ENCODE peak calls at places on chromosomes 4 and X, in eight cellular contexts. C is right cardiac atrium; W is prostate gland; P is GM23248; V is SJSA1; B is lung; A is OCI-LY7; L is CD8-positive, alpha-beta memory T cell. K is an unnamed sample. For H3K4me1, the result is how much of the 10 kb centered on the place peaks cover.

GRCh38 chr4:177282284-177282683 is 27.4 kb upstream of the NEIL3 start:
- DNase-seq in L (no peak), W (no peak), B (no peak), P (no peak), C (no peak), V (no peak), A (no peak), K (no peak)

GRCh38 chrX:112043997-112044396 is 38.6 kb downstream of the TRPC5 start:
- DNase-seq in W (no peak), C (no peak), L (no peak), P (peak), B (no peak), V (no peak), A (peak), K (no peak)

GRCh38 chrX:22999696-23000223 is at the start of gene DDX53:
- DNase-seq in B (no peak), A (no peak), V (no peak), P (no peak), W (no peak), L (no peak), C (no peak), K (no peak)

GRCh38 chr4:150890246-150890645 is 124.8 kb downstream of the LRBA start:
- DNase-seq in V (no peak), L (no peak), C (no peak), B (no peak), W (no peak), A (no peak), P (no peak), K (no peak)

GRCh38 chrX:39242187-39242586 is 440.9 kb downstream of the MID1IP1 start:
- DNase-seq in B (no peak), L (no peak), V (no peak), P (peak), A (peak), W (peak), C (no peak), K (no peak)

GRCh38 chr4:82733636-82734035 is 65.0 kb downstream of the SCD5 start:
- DNase-seq in L (no peak), W (no peak), A (no peak), C (no peak), B (no peak), P (peak), V (no peak), K (no peak)

GRCh38 chr4:167183036-167183435 is 51.3 kb downstream of the SPOCK3 start:
- DNase-seq in W (no peak), A (no peak), C (no peak), L (no peak), B (no peak), V (no peak), P (no peak), K (no peak)

GRCh38 chrX:76434103-76434741 is 6.7 kb downstream of the MAGEE1 start:
- DNase-seq in P (no peak), V (no peak), B (no peak), A (no peak), L (no peak), C (no peak), W (no peak), K (no peak)

GRCh38 chr4:48470135-48470534 is 13.0 kb upstream of the SLC10A4 start:
- DNase-seq in V (no peak), P (no peak), A (no peak), B (no peak), C (no peak), L (no peak), W (no peak), K (no peak)

GRCh38 chrX:154513662-154514204 is 2.3 kb downstream of the FAM3A start:
- DNase-seq in W (no peak), V (no peak), C (no peak), B (no peak), P (no peak), L (no peak), A (no peak), K (no peak)

GRCh38 chrX:78024349-78025108 is 55.1 kb upstream of the PGAM4 start:
- DNase-seq in L (no peak), W (no peak), B (peak), P (peak), V (peak), A (peak), C (peak), K (peak)

GRCh38 chr4:66741081-66741480 is 804.2 kb downstream of the CENPC start:
- DNase-seq in V (no peak), A (no peak), P (no peak), W (no peak), B (no peak), L (no peak), C (no peak), K (no peak)

GRCh38 chr4:186201535-186202230 is 10.3 kb downstream of the CYP4V2 start:
- DNase-seq in P (peak), B (no peak), L (peak), V (peak), A (peak), W (no peak), C (no peak), K (peak)

GRCh38 chrX:25548806-25549205 is 533.0 kb upstream of the ARX start:
- DNase-seq in V (no peak), L (no peak), C (no peak), B (no peak), P (no peak), W (no peak), A (no peak), K (no peak)

GRCh38 chr4:118842055-118842454 is 6.1 kb upstream of the SEC24D start:
- DNase-seq in W (no peak), B (no peak), V (no peak), P (peak), C (no peak), A (no peak), L (no peak), K (no peak)

GRCh38 chr4:6772223-6772928 is 10.2 kb upstream of the KIAA0232 start:
- DNase-seq in P (peak), A (no peak), L (no peak), C (no peak), V (no peak), B (no peak), W (peak), K (no peak)

GRCh38 chr4:79650794-79651431 is 242.9 kb upstream of the GK2 start:
- DNase-seq in P (peak), C (no peak), B (no peak), V (no peak), W (no peak), L (no peak), A (no peak), K (no peak)

GRCh38 chr4:27412617-27413016 is 552.0 kb downstream of the STIM2 start:
- DNase-seq in B (no peak), V (no peak), L (no peak), A (no peak), C (no peak), P (no peak), W (no peak), K (no peak)

GRCh38 chrX:82765806-82766205 is 742.3 kb upstream of the POU3F4 start:
- DNase-seq in B (no peak), A (no peak), C (no peak), P (no peak), L (no peak), W (peak), V (no peak), K (no peak)

GRCh38 chr4:39030726-39031125 is 1.5 kb downstream of the TMEM156 start:
- DNase-seq in W (no peak), V (no peak), C (no peak), B (no peak), L (no peak), A (no peak), P (peak), K (no peak)
- H3K4me3 ChIP-seq in W (no peak), V (peak), C (no peak), B (no peak), L (peak), A (peak), P (no peak), K (peak)

GRCh38 chrX:16870861-16871584 is 861 bp upstream of the RBBP7 start:
- DNase-seq in C (peak), L (no peak), V (peak), W (peak), A (peak), P (peak), B (no peak), K (no peak)

GRCh38 chrX:16870095-16870860 is at the start of gene RBBP7:
- DNase-seq in A (peak), P (peak), W (peak), L (peak), V (peak), C (peak), B (peak), K (peak)

GRCh38 chrX:16874458-16875095 is 4.4 kb upstream of the RBBP7 start:
- DNase-seq in C (no peak), V (no peak), P (no peak), W (no peak), L (no peak), A (no peak), B (no peak), K (no peak)

GRCh38 chrX:16869393-16870094 is 618 bp downstream of the RBBP7 start:
- DNase-seq in C (no peak), W (peak), P (peak), V (peak), A (peak), L (peak), B (no peak), K (peak)

GRCh38 chrX:16873106-16873505 is 2.9 kb upstream of the RBBP7 start:
- DNase-seq in C (no peak), A (peak), L (no peak), W (no peak), V (no peak), B (no peak), P (no peak), K (no peak)
- H3K27ac ChIP-seq in C (no peak), A (peak), L (no peak), W (no peak), V (no peak), B (no peak), P (no peak), K (no peak)

DNA sequence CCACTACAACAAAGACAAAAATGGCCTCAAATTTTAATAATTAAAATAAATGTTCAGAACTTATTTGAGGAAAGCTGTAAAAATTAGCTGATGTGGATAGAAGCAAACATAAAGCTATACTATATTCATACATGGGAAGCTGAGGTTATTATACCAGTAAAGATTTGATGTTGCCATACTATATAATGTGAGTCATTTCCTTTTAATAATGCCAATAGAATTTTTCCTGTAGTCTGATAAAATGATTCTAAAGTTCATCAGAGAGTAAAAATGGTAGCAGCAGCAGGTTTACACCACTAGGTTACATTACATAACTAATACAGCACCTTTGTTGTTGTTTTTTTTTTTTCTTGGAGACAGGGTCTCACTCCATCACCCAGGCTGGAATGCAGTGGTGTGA is 45.5 kb upstream of the CYP2U1 start:
- DNase-seq in A (no peak), P (no peak), V (no peak), W (no peak), L (no peak), B (no peak), C (no peak), K (no peak)
- H3K4me1 ChIP-seq in A (under half), P (under half), V (under half), W (under half), L (under half), B (under half), C (under half), K (under half)

GRCh38 chr4:146472404-146472803 is 49.3 kb downstream of the SLC10A7 start:
- DNase-seq in P (no peak), W (no peak), B (no peak), V (no peak), A (no peak), L (no peak), C (no peak), K (no peak)

GRCh38 chr4:146482788-146483187 is 39.0 kb downstream of the SLC10A7 start:
- DNase-seq in V (no peak), L (no peak), W (no peak), P (no peak), A (no peak), C (no peak), B (no peak), K (no peak)

GRCh38 chr4:146477054-146477453 is 44.7 kb downstream of the SLC10A7 start:
- DNase-seq in W (no peak), B (no peak), P (peak), C (no peak), A (no peak), L (no peak), V (no peak), K (no peak)

GRCh38 chr4:146481246-146481645 is 40.5 kb downstream of the SLC10A7 start:
- DNase-seq in P (no peak), C (no peak), A (no peak), V (no peak), L (no peak), B (no peak), W (no peak), K (no peak)

GRCh38 chr4:146478009-146478408 is 43.7 kb downstream of the SLC10A7 start:
- DNase-seq in W (no peak), L (no peak), V (no peak), P (no peak), A (no peak), B (no peak), C (no peak), K (no peak)
- H3K4me3 ChIP-seq in W (no peak), L (no peak), V (no peak), P (no peak), A (no peak), B (no peak), C (no peak), K (no peak)

DNA sequence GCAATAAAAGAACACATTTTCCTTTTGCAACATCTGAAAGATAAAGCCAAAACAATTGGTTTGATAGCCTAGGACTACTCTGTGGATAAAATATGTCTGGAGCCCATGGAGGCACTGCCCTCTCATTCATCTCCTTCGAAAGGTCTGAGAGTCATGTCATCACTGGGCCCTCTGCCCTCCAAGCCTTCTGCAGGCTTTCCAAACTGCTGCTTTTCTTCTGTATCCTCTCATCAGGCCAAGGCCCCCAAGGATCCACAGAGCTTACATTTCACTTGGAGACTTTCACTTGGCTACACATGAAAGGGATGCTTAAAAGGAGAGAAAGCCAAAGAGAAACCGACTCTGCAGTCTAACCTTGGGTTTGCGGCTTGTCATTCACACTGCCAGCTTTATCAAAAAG is 109.9 kb downstream of the SH3RF1 start:
- DNase-seq in C (peak), W (no peak), L (no peak), V (no peak), P (peak), B (no peak), A (no peak), K (no peak)
- H3K27ac ChIP-seq in C (no peak), W (no peak), L (no peak), V (no peak), P (peak), B (no peak), A (no peak), K (no peak)

DNA sequence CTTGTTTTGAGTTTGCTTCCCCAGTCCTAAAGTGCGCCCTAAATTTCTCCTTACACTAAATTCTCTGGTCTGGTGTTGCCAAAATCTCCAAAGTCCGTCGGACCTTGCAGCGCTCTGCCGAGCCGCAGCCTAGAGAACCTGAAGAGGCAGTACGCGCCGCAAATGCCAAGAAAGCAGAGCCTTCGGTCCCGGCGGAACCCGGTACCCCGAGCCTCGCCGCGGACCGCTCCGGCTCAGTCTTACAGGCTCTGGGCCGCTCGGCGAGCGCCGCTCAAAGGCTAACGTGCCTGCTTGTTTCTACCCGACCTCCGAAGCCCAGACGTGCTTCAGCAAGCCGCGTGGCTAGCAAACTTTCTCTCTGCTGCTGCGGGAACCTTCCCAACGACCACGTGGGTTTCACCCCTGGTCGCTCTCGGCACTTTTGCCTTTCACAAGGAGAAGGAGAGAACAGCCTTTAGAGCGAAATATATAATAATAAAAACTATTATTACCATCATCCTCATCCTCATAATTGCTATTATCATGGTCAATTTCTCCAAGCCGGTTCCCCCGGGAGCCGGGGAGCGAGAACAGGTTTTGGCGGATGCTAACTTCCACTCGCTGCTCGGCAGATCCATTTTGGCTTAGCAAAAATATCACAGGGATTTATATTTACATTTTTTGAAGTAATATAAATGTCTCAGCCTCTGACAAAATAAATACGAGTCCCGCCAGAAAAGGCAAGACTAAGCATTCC is 2.2 kb upstream of the HTR2C start:
- DNase-seq in C (no peak), W (no peak), L (no peak), B (no peak), P (peak), V (no peak), A (no peak), K (no peak)
- H3K4me1 ChIP-seq in C (under half), W (under half), L (under half), B (under half), P (under half), V (under half), A (under half), K (under half)

GRCh38 chr4:1242506-1243450 is 6.2 kb downstream of the CTBP1 start:
- DNase-seq in V (no peak), A (no peak), W (no peak), L (no peak), C (no peak), P (no peak), B (no peak), K (no peak)
- H3K4me3 ChIP-seq in V (no peak), A (no peak), W (no peak), L (no peak), C (no peak), P (no peak), B (no peak), K (no peak)

GRCh38 chr4:8392591-8393190 is 47.8 kb downstream of the ACOX3 start:
- DNase-seq in L (no peak), W (no peak), P (peak), B (no peak), V (no peak), A (peak), C (no peak), K (no peak)

GRCh38 chr4:8393593-8394038 is 46.9 kb downstream of the ACOX3 start:
- DNase-seq in P (peak), A (no peak), C (peak), B (peak), W (peak), V (peak), L (no peak), K (no peak)

GRCh38 chr4:8391972-8392371 is 48.6 kb downstream of the ACOX3 start:
- DNase-seq in C (no peak), L (no peak), A (peak), P (peak), W (peak), V (no peak), B (peak), K (no peak)

GRCh38 chr4:8390604-8391003 is 49.9 kb downstream of the ACOX3 start:
- DNase-seq in P (no peak), A (no peak), L (no peak), W (no peak), B (no peak), V (no peak), C (no peak), K (no peak)

DNA sequence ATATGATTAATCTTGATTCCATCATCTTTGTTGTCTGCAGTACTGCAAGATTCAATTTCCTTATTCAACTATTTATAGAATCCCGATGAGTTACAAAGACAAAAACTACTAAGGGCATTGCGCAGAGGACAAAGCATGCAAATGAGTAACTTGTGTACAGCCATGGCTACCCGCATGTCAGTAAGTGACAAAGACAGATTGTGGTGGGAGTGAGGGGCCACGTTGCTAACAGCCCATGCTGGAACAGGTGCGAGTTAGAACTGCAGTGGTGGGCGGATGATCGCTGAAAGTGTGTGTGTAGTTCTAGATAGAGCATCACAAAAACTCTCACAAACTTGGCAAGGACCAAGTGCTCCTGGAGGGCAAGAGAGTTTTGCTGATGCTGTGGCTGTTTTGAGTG is 49.5 kb downstream of the ACOX3 start:
- DNase-seq in A (peak), W (no peak), B (no peak), C (no peak), L (no peak), P (no peak), V (no peak), K (no peak)
- H3K27ac ChIP-seq in A (peak), W (no peak), B (no peak), C (no peak), L (no peak), P (no peak), V (no peak), K (no peak)

DNA sequence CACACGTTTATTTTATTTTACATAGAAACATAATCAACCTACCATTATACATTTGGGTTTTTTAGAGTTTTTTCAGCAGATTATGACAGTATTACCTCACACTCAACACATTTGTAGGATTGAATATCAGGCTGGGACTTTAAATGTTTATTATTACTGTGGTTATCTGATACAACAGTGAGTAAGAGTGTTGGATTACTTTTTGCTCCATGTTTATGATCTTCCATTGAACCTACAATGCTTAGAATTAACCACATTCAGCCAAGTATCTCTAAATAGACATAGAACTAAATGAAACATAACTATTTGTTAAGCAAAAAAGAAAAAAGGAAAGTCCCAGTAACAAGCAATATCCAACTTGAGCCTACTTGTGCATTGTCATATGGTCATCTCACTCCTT is 607.4 kb upstream of the PITX2 start:
- DNase-seq in A (no peak), C (no peak), L (no peak), B (no peak), W (no peak), P (peak), V (no peak), K (no peak)
- H3K4me1 ChIP-seq in A (under half), C (under half), L (under half), B (under half), W (under half), P (under half), V (under half), K (under half)

GRCh38 chr4:159383569-159383934 is 280.7 kb downstream of the RAPGEF2 start:
- DNase-seq in B (no peak), V (no peak), W (no peak), P (no peak), C (no peak), L (no peak), A (no peak), K (no peak)
- H3K4me3 ChIP-seq in B (no peak), V (no peak), W (no peak), P (no peak), C (no peak), L (no peak), A (no peak), K (no peak)